ENCODE peak calls at places on chromosome 3, in six cellular contexts. A, P, W, G, E and V are unnamed samples.

GRCh38 chr3:100748967-100749366 is 39.7 kb downstream of the TFG start:
- DNase-seq in W (no peak), A (no peak), E (no peak), P (no peak), G (no peak), V (no peak)

GRCh38 chr3:197907196-197907595 is 42.8 kb upstream of the RPL35A start:
- DNase-seq in W (no peak), G (no peak), P (no peak), A (no peak), E (no peak), V (no peak)

GRCh38 chr3:179292440-179292839 is 30.4 kb upstream of the ZNF639 start:
- DNase-seq in A (no peak), W (no peak), E (no peak), P (no peak), G (no peak), V (no peak)

GRCh38 chr3:9224490-9224889 is 25.0 kb downstream of the SRGAP3 start:
- DNase-seq in G (peak; percentile 47), A (peak; percentile 5), E (no peak), P (no peak), W (no peak), V (no peak)

GRCh38 chr3:42652611-42653302 is 740 bp upstream of the ZBTB47 start:
- DNase-seq in E (peak; percentile 49), W (peak; percentile 73), P (no peak), G (peak; percentile 75), A (peak; percentile 72), V (peak; percentile 86)

GRCh38 chr3:134009345-134010000 is 20.3 kb downstream of the SLCO2A1 start:
- DNase-seq in P (no peak), E (no peak), A (no peak), G (peak; percentile 58), W (no peak), V (no peak)

GRCh38 chr3:23567917-23568316 is 237.8 kb upstream of the UBE2E1 start:
- DNase-seq in G (peak; percentile 98), A (peak; percentile 34), W (no peak), P (no peak), E (peak; percentile 28), V (no peak)

GRCh38 chr3:16070707-16071106 is 103.8 kb upstream of the GALNT15 start:
- DNase-seq in P (no peak), E (no peak), A (no peak), G (no peak), W (no peak), V (no peak)

GRCh38 chr3:172624999-172625398 is 85.9 kb downstream of the NCEH1 start:
- DNase-seq in P (no peak), A (no peak), E (no peak), G (no peak), W (no peak), V (no peak)

GRCh38 chr3:188558343-188559068 is 404.5 kb downstream of the LPP start:
- DNase-seq in P (no peak), A (no peak), G (no peak), W (no peak), E (no peak), V (no peak)

GRCh38 chr3:3295586-3295985 is 116.1 kb upstream of the CRBN start:
- DNase-seq in E (no peak), W (no peak), A (no peak), G (no peak), P (no peak), V (no peak)

GRCh38 chr3:66747251-66747650 is 246.4 kb upstream of the LRIG1 start:
- DNase-seq in E (no peak), P (peak; percentile 40), W (no peak), G (no peak), A (no peak), V (no peak)

GRCh38 chr3:39407259-39407629 is 724 bp downstream of the RPSA start:
- DNase-seq in G (no peak), A (no peak), W (no peak), E (no peak), P (no peak), V (no peak)

GRCh38 chr3:50229490-50229889 is 6.5 kb upstream of the GNAI2 start:
- DNase-seq in G (no peak), P (no peak), E (no peak), W (no peak), A (no peak), V (no peak)

GRCh38 chr3:113018461-113019181 is 27.8 kb downstream of the GTPBP8 start:
- DNase-seq in G (peak; percentile 26), E (no peak), A (no peak), P (no peak), W (no peak), V (no peak)

GRCh38 chr3:58798312-58798711 is 131.7 kb upstream of the FAM3D start:
- DNase-seq in G (no peak), W (no peak), P (no peak), E (no peak), A (no peak), V (no peak)

GRCh38 chr3:52454235-52454937 is 545 bp upstream of the TNNC1 start:
- DNase-seq in G (no peak), P (no peak), W (no peak), A (no peak), E (no peak), V (no peak)

GRCh38 chr3:66041116-66041515 is 2.4 kb upstream of the MAGI1 start:
- DNase-seq in A (no peak), P (no peak), E (no peak), G (no peak), W (no peak), V (no peak)

GRCh38 chr3:89368846-89369245 is 261.4 kb downstream of the EPHA3 start:
- DNase-seq in W (no peak), G (peak; percentile 18), E (no peak), P (no peak), A (no peak), V (no peak)

GRCh38 chr3:72336821-72337479 is 511.3 kb downstream of the SHQ1 start:
- DNase-seq in E (peak; percentile 60), P (peak; percentile 71), W (peak; percentile 46), A (peak; percentile 19), G (peak; percentile 77), V (no peak)

GRCh38 chr3:52240886-52241244 is 1.9 kb upstream of the TWF2 start:
- DNase-seq in A (no peak), W (no peak), G (no peak), P (no peak), E (no peak), V (no peak)

GRCh38 chr3:56119575-56120349 is 348.5 kb downstream of the ERC2 start:
- DNase-seq in W (no peak), A (no peak), G (peak; percentile 25), P (no peak), E (no peak), V (no peak)

GRCh38 chr3:186871403-186871924 is 29.0 kb downstream of the ADIPOQ start:
- DNase-seq in E (no peak), P (no peak), W (no peak), A (no peak), G (no peak), V (no peak)

GRCh38 chr3:186879776-186880175 is 37.3 kb downstream of the ADIPOQ start:
- DNase-seq in E (no peak), P (no peak), W (no peak), G (no peak), A (no peak), V (no peak)

GRCh38 chr3:186880392-186880791 is 37.9 kb downstream of the ADIPOQ start:
- DNase-seq in E (no peak), G (no peak), A (no peak), P (no peak), W (no peak), V (no peak)

GRCh38 chr3:186870421-186871201 is 28.1 kb downstream of the ADIPOQ start:
- DNase-seq in A (no peak), P (no peak), G (peak; percentile 46), E (no peak), W (no peak), V (no peak)

DNA sequence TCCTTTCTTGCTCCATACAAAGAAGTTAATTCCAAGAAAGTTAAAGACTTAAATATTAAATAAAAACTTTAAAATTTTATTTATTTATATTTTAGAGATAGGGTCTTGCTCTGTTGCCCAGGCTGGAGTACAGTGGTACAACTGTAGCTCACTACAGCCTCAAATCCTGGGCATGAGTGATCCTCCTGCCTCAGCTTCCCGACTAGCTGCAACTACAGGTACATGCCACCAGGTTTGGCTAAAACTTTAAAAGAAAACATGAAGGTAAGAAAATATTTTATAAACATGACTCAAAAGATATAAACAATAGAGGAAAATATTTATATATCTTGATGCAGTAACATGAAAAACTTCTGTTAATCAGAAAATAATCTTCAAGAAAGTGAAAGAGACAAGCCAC is 33.2 kb downstream of the ADIPOQ start:
- DNase-seq in G (no peak), A (no peak), W (no peak), P (no peak), E (no peak), V (no peak)
- TF ChIP-seq CTCF in G (no peak), A (no peak), W (no peak), P (no peak), E (no peak), V (no peak)

GRCh38 chr3:33787328-33788009 is 11.0 kb upstream of the PDCD6IP start:
- DNase-seq in P (peak; percentile 48), G (peak; percentile 58), A (peak; percentile 31), W (peak; percentile 54), E (no peak), V (peak; percentile 68)
- TF ChIP-seq CTCF in P (peak; percentile 43), G (peak; percentile 83), A (peak; percentile 69), W (peak; percentile 33), E (peak; percentile 87), V (peak; percentile 81)

GRCh38 chr3:13159890-13160289 is 86.7 kb upstream of the IQSEC1 start:
- DNase-seq in G (peak; percentile 46), W (no peak), A (peak; percentile 27), P (no peak), E (peak; percentile 9), V (no peak)

GRCh38 chr3:13160619-13161018 is 87.4 kb upstream of the IQSEC1 start:
- DNase-seq in W (no peak), A (no peak), E (no peak), P (no peak), G (no peak), V (no peak)

GRCh38 chr3:13162550-13163320 is 89.5 kb upstream of the IQSEC1 start:
- DNase-seq in W (no peak), E (no peak), G (no peak), A (no peak), P (no peak), V (no peak)

GRCh38 chr3:13161771-13162535 is 88.7 kb upstream of the IQSEC1 start:
- DNase-seq in W (no peak), E (no peak), A (no peak), P (no peak), G (no peak), V (no peak)

GRCh38 chr3:13161021-13161759 is 88.0 kb upstream of the IQSEC1 start:
- DNase-seq in G (no peak), A (peak; percentile 16), W (no peak), E (no peak), P (no peak), V (no peak)
- TF ChIP-seq CTCF in G (no peak), A (no peak), W (no peak), E (no peak), P (no peak), V (no peak)

GRCh38 chr3:181105636-181106035 is 116.1 kb upstream of the DNAJC19 start:
- DNase-seq in E (no peak), P (no peak), A (no peak), W (no peak), G (no peak), V (no peak)

DNA sequence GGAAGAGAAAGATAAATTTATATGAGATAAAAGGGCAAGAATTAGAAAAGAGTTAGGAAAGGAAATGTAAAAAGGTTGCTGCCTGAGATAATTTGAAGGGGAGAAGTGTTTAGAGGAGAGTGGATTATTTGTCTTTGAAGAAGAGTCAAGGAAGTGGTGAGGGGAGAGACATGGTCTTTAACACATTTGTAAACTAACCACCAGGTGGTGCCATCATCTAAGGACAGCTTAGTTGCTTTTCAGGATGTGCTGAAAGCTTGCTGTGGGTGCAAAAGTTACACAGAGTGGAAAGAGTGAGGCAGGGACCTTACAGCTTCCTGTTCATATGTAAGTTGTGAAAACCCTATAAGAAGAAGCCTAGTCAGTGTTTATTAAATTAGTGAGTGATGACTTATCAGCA is 114.1 kb upstream of the DNAJC19 start:
- DNase-seq in W (peak; percentile 46), P (no peak), E (no peak), A (peak; percentile 3), G (peak; percentile 7), V (no peak)
- TF ChIP-seq CTCF in W (peak; percentile 67), P (peak; percentile 71), E (peak; percentile 24), A (peak; percentile 75), G (peak; percentile 40), V (no peak)